ENCODE peak calls at places on chromosomes 3 and 15, in six cellular contexts. U is body of pancreas, I is adrenal gland, K is K562, F is right lobe of liver, S is IMR-90. Y is an unnamed sample.

GRCh38 chr15:83210619-83211018 is 3.0 kb upstream of the HDGFL3 start:
- DNase-seq in F (no peak), U (peak; percentile 55), S (no peak), K (no peak), I (no peak), Y (no peak)

GRCh38 chr15:92909131-92909781 is 9.1 kb downstream of the CHD2 start:
- DNase-seq in I (no peak), K (no peak), S (peak; percentile 68), U (no peak), F (no peak), Y (no peak)

GRCh38 chr3:114370537-114371174 is 76.8 kb downstream of the TIGIT start:
- DNase-seq in S (no peak), F (no peak), K (no peak), I (no peak), U (no peak), Y (no peak)

GRCh38 chr15:45458746-45459403 is 63.7 kb downstream of the SLC30A4 start:
- DNase-seq in U (peak; percentile 61), F (no peak), S (peak; percentile 37), K (peak; percentile 65), I (peak; percentile 79), Y (peak; percentile 94)

GRCh38 chr3:171809513-171810277 is 588 bp downstream of the PLD1 start:
- DNase-seq in U (no peak), F (peak; percentile 81), I (peak; percentile 88), S (peak; percentile 95), K (peak; percentile 40), Y (peak; percentile 96)

GRCh38 chr15:71485094-71485693 is 325.2 kb upstream of the NR2E3 start:
- DNase-seq in S (no peak), U (no peak), I (no peak), F (no peak), K (peak; percentile 22), Y (no peak)

GRCh38 chr3:136713961-136714514 is 38.1 kb downstream of the STAG1 start:
- DNase-seq in U (no peak), K (no peak), S (no peak), F (no peak), I (no peak), Y (no peak)

GRCh38 chr3:264394-265156 is 68.0 kb downstream of the CHL1 start:
- DNase-seq in S (peak; percentile 97), U (no peak), K (no peak), F (no peak), I (no peak), Y (no peak)

GRCh38 chr3:171901615-171902312 is 58.6 kb downstream of the TMEM212 start:
- DNase-seq in U (no peak), S (peak; percentile 84), K (no peak), F (no peak), I (no peak), Y (no peak)

GRCh38 chr3:65888980-65889706 is 149.6 kb downstream of the MAGI1 start:
- DNase-seq in F (no peak), U (no peak), K (no peak), I (peak; percentile 35), S (peak; percentile 98), Y (no peak)

GRCh38 chr15:95693917-95694316 is 636.6 kb upstream of the NR2F2 start:
- DNase-seq in U (no peak), S (peak; percentile 16), I (no peak), F (no peak), K (no peak), Y (no peak)

GRCh38 chr3:108060331-108060730 is 30.5 kb downstream of the CD47 start:
- DNase-seq in F (no peak), U (no peak), K (no peak), S (peak; percentile 90), I (no peak), Y (no peak)

GRCh38 chr3:99410789-99411311 is 227.5 kb upstream of the COL8A1 start:
- DNase-seq in S (peak; percentile 79), F (no peak), U (no peak), K (no peak), I (no peak), Y (no peak)

GRCh38 chr15:33746203-33746602 is 222.1 kb upstream of the CHRM5 start:
- DNase-seq in F (no peak), S (no peak), K (no peak), I (no peak), U (no peak), Y (peak; percentile 17)

GRCh38 chr3:54660599-54661210 is 267.2 kb downstream of the LRTM1 start:
- DNase-seq in I (peak; percentile 3), S (no peak), K (no peak), F (no peak), U (peak; percentile 14), Y (no peak)

GRCh38 chr3:45082139-45082538 is 56.0 kb downstream of the CLEC3B start:
- DNase-seq in F (no peak), I (no peak), K (no peak), S (peak; percentile 46), U (no peak), Y (no peak)

DNA sequence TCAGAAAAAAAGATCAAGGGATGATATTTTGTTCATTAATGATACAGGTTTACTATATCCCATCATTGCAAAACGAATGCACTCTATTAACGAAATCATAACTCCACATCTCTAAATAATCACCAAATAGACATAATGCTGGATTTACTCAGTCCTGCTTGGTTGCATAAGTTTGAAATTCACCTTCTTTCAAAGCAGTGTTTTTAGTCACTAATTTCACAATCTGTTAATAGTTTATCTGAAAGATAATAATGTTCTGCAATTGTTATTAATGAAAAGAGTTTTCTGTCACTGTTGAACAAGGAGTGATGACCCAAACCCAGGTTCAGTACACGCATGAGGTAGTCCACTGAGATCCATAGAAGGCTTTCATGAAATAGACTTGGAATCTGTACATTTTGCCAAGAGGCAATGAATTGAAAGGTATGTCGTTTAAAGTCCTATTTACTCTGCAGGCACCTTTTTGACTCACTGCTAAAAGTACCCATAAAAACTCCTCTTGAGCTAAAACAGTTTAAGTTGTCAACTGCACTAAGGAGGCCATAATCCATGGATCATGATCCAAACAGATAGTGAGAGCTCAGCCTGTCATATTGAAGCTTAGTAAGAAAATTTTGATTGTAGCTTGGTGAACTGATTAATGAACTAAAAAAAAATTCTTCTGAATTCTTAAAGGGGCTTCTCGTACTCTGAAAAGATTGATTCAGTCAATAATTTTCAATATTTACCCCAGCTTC is 75.6 kb upstream of the MBNL1 start:
- DNase-seq in F (no peak), K (no peak), S (no peak), U (no peak), I (no peak), Y (no peak)
- H3K4me3 ChIP-seq in F (peak overlapping the region; percentile 24), K (peak overlapping the region; percentile 39), S (no peak overlapping the region), U (no peak overlapping the region), I (no peak overlapping the region), Y (no peak overlapping the region)

GRCh38 chr3:184500344-184500923 is 61.2 kb upstream of the EPHB3 start:
- DNase-seq in U (no peak), K (no peak), S (no peak), F (no peak), I (no peak), Y (no peak)
- TF ChIP-seq CTCF in U (no peak), K (no peak), S (no peak), F (no peak), I (no peak), Y (no peak)

GRCh38 chr3:15258720-15259119 is 52.7 kb downstream of the CAPN7 start:
- DNase-seq in S (no peak), F (no peak), K (no peak), I (no peak), U (no peak), Y (peak; percentile 82)

GRCh38 chr3:15262021-15262420 is 56.0 kb downstream of the CAPN7 start:
- DNase-seq in S (no peak), U (no peak), K (no peak), F (no peak), I (no peak), Y (peak; percentile 65)

GRCh38 chr3:15261274-15261673 is 55.2 kb downstream of the CAPN7 start:
- DNase-seq in K (no peak), F (no peak), I (no peak), S (no peak), U (no peak), Y (no peak)

GRCh38 chr3:15263120-15263519 is 57.1 kb downstream of the CAPN7 start:
- DNase-seq in S (no peak), I (no peak), F (no peak), U (no peak), K (no peak), Y (no peak)

DNA sequence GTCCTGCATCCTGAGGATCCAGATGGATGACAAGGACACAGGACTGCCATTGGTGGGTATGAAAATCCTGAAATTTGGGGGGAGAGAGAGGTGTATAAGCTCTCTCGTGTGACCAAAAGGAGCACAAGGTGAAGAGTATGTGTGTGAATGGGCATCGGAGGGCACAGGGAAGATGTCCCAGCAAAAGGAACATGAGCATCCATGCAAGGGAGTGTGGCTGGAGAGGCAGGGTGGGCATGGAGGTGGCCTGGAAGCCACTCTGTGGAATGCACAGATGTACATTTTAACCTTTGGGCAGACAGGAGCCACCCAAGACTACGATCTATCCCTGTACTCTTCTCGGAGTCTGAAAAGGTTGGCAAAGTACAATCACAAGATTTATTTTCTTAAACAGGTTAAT is 54.5 kb downstream of the CAPN7 start:
- DNase-seq in F (no peak), I (no peak), K (no peak), U (no peak), S (no peak), Y (no peak)
- TF ChIP-seq POLR2A in F (no peak), I (no peak), K (no peak), U (no peak), S (no peak), Y (no peak)

GRCh38 chr3:113274425-113274824 is 63.1 kb downstream of the BOC start:
- DNase-seq in I (no peak), F (no peak), U (peak; percentile 50), K (no peak), S (no peak), Y (no peak)
- H3K4me3 ChIP-seq in I (no peak overlapping the region), F (no peak overlapping the region), U (no peak overlapping the region), K (no peak overlapping the region), S (no peak overlapping the region), Y (no peak overlapping the region)

GRCh38 chr3:149494022-149494758 is 19.7 kb downstream of the TM4SF4 start:
- DNase-seq in K (peak; percentile 60), S (peak; percentile 76), U (peak; percentile 74), F (no peak), I (peak; percentile 75), Y (peak; percentile 89)
- TF ChIP-seq CTCF in K (peak; percentile 74), S (peak; percentile 89), U (peak; percentile 77), F (peak; percentile 62), I (peak; percentile 76), Y (peak; percentile 65)

GRCh38 chr3:61157414-61157813 is 93.8 kb downstream of the FHIT start:
- DNase-seq in U (no peak), K (no peak), F (no peak), S (no peak), I (no peak), Y (no peak)

GRCh38 chr3:61158676-61159075 is 92.6 kb downstream of the FHIT start:
- DNase-seq in S (no peak), K (no peak), I (no peak), F (no peak), U (no peak), Y (no peak)

GRCh38 chr3:61158152-61158551 is 93.1 kb downstream of the FHIT start:
- DNase-seq in S (no peak), F (no peak), K (no peak), U (no peak), I (no peak), Y (no peak)

GRCh38 chr3:61168286-61168685 is 83.0 kb downstream of the FHIT start:
- DNase-seq in F (no peak), K (no peak), I (no peak), S (no peak), U (no peak), Y (no peak)

GRCh38 chr3:61162965-61163364 is 88.3 kb downstream of the FHIT start:
- DNase-seq in S (no peak), K (no peak), I (no peak), F (peak; percentile 56), U (no peak), Y (no peak)
- TF ChIP-seq POLR2A in S (no peak), K (no peak), I (no peak), F (no peak), U (no peak), Y (no peak)